ENCODE peak calls at places on chromosomes 4 and X, in seven cellular contexts. T is amygdala, W is A549, L is activated B cell treated with CpG ODN at 0.5 μM for 24 hours, X is Panc1, M is RWPE2, E is RWPE1. Q is an unnamed sample.

GRCh38 chr4:99816611-99817309 is at the start of gene DAPP1:
- DNase-seq in X (no peak), T (no peak), L (peak; percentile 64), E (peak; percentile 86), W (no peak), M (peak; percentile 94), Q (no peak)

GRCh38 chrX:109345866-109346265 is 136.0 kb downstream of the GUCY2F start:
- DNase-seq in M (no peak), W (no peak), X (no peak), T (no peak), E (no peak), L (no peak), Q (no peak)

GRCh38 chr4:133156096-133156495 is 7.0 kb downstream of the PCDH10 start:
- DNase-seq in X (no peak), T (no peak), W (no peak), E (no peak), L (no peak), M (no peak), Q (no peak)

GRCh38 chr4:77600521-77601451 is 4.8 kb upstream of the CXCL13 start:
- DNase-seq in L (no peak), E (peak; percentile 61), M (no peak), T (no peak), X (no peak), W (peak; percentile 34), Q (peak; percentile 53)

GRCh38 chr4:101972791-101973190 is 182.3 kb downstream of the BANK1 start:
- DNase-seq in L (no peak), E (no peak), W (no peak), T (no peak), X (no peak), M (no peak), Q (no peak)

GRCh38 chr4:175459571-175459970 is 352.5 kb downstream of the GPM6A start:
- DNase-seq in E (no peak), L (no peak), W (no peak), T (no peak), M (no peak), X (no peak), Q (no peak)

GRCh38 chrX:16212436-16212835 is 45.2 kb downstream of the MAGEB17 start:
- DNase-seq in E (no peak), X (no peak), M (no peak), L (no peak), W (peak; percentile 22), T (no peak), Q (no peak)

GRCh38 chr4:65386927-65387326 is 283.4 kb downstream of the EPHA5 start:
- DNase-seq in T (no peak), E (no peak), W (no peak), M (no peak), L (no peak), X (no peak), Q (no peak)

GRCh38 chrX:150845091-150845490 is 53.4 kb downstream of the CD99L2 start:
- DNase-seq in L (no peak), E (no peak), T (no peak), W (no peak), X (no peak), M (no peak), Q (no peak)

GRCh38 chrX:42954880-42955279 is 176.9 kb upstream of the PPP1R2C start:
- DNase-seq in W (no peak), T (no peak), E (no peak), L (no peak), M (no peak), X (no peak), Q (no peak)

GRCh38 chr4:158094413-158095110 is 78.3 kb downstream of the GASK1B start:
- DNase-seq in T (no peak), M (peak; percentile 73), L (no peak), W (peak; percentile 28), X (peak; percentile 35), E (peak; percentile 61), Q (peak; percentile 76)

GRCh38 chrX:18676050-18676449 is 4.1 kb upstream of the RS1 start:
- DNase-seq in X (no peak), W (no peak), T (no peak), E (no peak), M (no peak), L (no peak), Q (no peak)

GRCh38 chr4:72969957-72970356 is 99.6 kb downstream of the COX18 start:
- DNase-seq in M (no peak), L (no peak), E (no peak), X (no peak), W (no peak), T (no peak), Q (no peak)

Q was measured in LoVo.